ENCODE peak calls at places on chromosomes 2 and 18, in six cellular contexts. P is CD8-positive, alpha-beta T cell; T is AG04450; G is hepatocyte; D is brain microvascular endothelial cell; S is K562. J is an unnamed sample.

GRCh38 chr2:10322973-10323372 is 20.3 kb downstream of the HPCAL1 start:
- DNase-seq in P (no peak), S (no peak), D (no peak), G (no peak), T (no peak), J (no peak)

GRCh38 chr2:30400151-30400954 is 46.7 kb upstream of the LCLAT1 start:
- DNase-seq in G (no peak), P (no peak), T (no peak), S (no peak), D (no peak), J (no peak)

GRCh38 chr18:11741505-11742145 is 52.6 kb downstream of the GNAL start:
- DNase-seq in T (no peak), D (no peak), P (no peak), G (no peak), S (peak; percentile 35), J (no peak)

GRCh38 chr2:170525566-170525900 is 189.6 kb upstream of the SP5 start:
- DNase-seq in P (no peak), D (peak; percentile 98), G (peak; percentile 79), S (peak; percentile 34), T (peak; percentile 86), J (peak; percentile 97)

GRCh38 chr18:49020621-49021021 is 69.9 kb upstream of the SMAD7 start:
- DNase-seq in S (no peak), D (peak; percentile 9), P (no peak), G (peak; percentile 19), T (no peak), J (no peak)

GRCh38 chr2:101793277-101793969 is 95.9 kb downstream of the MAP4K4 start:
- DNase-seq in D (no peak), S (no peak), P (no peak), G (no peak), T (no peak), J (no peak)

GRCh38 chr2:25184254-25184653 is 15.9 kb upstream of the POMC start:
- DNase-seq in P (no peak), G (peak; percentile 26), T (no peak), D (no peak), S (no peak), J (no peak)

GRCh38 chr2:43071629-43072550 is 154.5 kb downstream of the ZFP36L2 start:
- DNase-seq in P (no peak), T (no peak), S (no peak), D (no peak), G (no peak), J (no peak)

GRCh38 chr2:120402070-120402440 is 56.1 kb downstream of the INHBB start:
- DNase-seq in D (no peak), T (no peak), S (no peak), P (no peak), G (no peak), J (no peak)

GRCh38 chr18:76494181-76494540 is 881 bp downstream of the ZNF516 start:
- DNase-seq in P (no peak), S (no peak), G (peak; percentile 70), D (no peak), T (no peak), J (no peak)

GRCh38 chr2:216775043-216775453 is 79.7 kb upstream of the IGFBP5 start:
- DNase-seq in G (peak; percentile 77), T (peak; percentile 91), S (peak; percentile 85), P (no peak), D (peak; percentile 93), J (peak; percentile 94)

GRCh38 chr2:240292622-240293021 is 142.8 kb upstream of the GPC1 start:
- DNase-seq in P (no peak), T (no peak), S (no peak), G (no peak), D (no peak), J (no peak)

GRCh38 chr2:137893145-137893544 is 71.1 kb upstream of the HNMT start:
- DNase-seq in D (no peak), T (no peak), G (no peak), S (no peak), P (no peak), J (no peak)

GRCh38 chr18:76447268-76447890 is 47.7 kb downstream of the ZNF516 start:
- DNase-seq in P (no peak), D (no peak), T (no peak), G (no peak), S (no peak), J (no peak)

GRCh38 chr2:2280483-2280882 is 50.6 kb downstream of the MYT1L start:
- DNase-seq in D (no peak), P (no peak), T (no peak), S (no peak), G (no peak), J (no peak)

GRCh38 chr18:67710639-67711038 is 194.1 kb upstream of the DSEL start:
- DNase-seq in S (no peak), D (peak; percentile 8), G (peak; percentile 12), T (no peak), P (no peak), J (peak; percentile 13)

GRCh38 chr2:83650897-83651296 is 808.2 kb downstream of the SUCLG1 start:
- DNase-seq in G (no peak), D (no peak), P (no peak), S (no peak), T (no peak), J (no peak)

GRCh38 chr2:10790228-10790973 is 22.2 kb downstream of the PDIA6 start:
- DNase-seq in S (no peak), P (no peak), D (no peak), T (no peak), G (no peak), J (peak; percentile 85)

GRCh38 chr2:33788044-33788443 is 188.9 kb upstream of the FAM98A start:
- DNase-seq in T (no peak), G (no peak), D (no peak), S (no peak), P (no peak), J (peak; percentile 61)

GRCh38 chr2:188610827-188611226 is 319.2 kb downstream of the GULP1 start:
- DNase-seq in S (no peak), P (no peak), D (no peak), G (peak; percentile 5), T (no peak), J (no peak)

GRCh38 chr2:52107124-52107523 is 1075.2 kb upstream of the NRXN1 start:
- DNase-seq in G (peak; percentile 6), D (no peak), T (no peak), P (no peak), S (no peak), J (no peak)

GRCh38 chr18:46632401-46633089 is 24.5 kb downstream of the LOXHD1 start:
- DNase-seq in D (no peak), T (no peak), S (peak; percentile 6), P (no peak), G (no peak), J (peak; percentile 74)

GRCh38 chr2:120346667-120347358 is 877 bp downstream of the INHBB start:
- DNase-seq in T (no peak), P (no peak), G (peak; percentile 28), S (no peak), D (peak; percentile 28), J (no peak)

DNA sequence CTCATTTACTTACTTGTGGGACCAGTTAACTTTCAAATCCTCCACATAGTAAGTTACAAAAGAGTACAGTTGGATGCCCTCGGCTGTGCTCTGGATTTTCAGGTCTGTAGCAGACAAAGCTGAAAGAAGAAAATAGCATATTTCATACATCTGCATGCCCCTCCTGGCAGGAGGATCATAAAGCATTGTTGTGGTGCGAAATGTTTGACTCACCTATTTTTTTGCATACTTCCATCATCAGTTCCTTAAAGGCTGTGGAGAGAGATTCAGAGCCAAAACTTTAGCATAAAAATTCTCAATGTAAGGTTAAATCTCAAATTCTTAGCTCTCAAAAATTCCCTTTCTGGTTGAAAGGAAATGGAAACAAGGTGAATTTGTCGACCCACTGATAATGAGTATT is 70.8 kb upstream of the LPIN2 start:
- DNase-seq in S (no peak), D (no peak), P (no peak), G (no peak), T (no peak), J (no peak)
- H3K4me3 ChIP-seq in S (no peak overlapping the region), D (no peak overlapping the region), P (no peak overlapping the region), G (no peak overlapping the region), T (no peak overlapping the region), J (no peak overlapping the region)

DNA sequence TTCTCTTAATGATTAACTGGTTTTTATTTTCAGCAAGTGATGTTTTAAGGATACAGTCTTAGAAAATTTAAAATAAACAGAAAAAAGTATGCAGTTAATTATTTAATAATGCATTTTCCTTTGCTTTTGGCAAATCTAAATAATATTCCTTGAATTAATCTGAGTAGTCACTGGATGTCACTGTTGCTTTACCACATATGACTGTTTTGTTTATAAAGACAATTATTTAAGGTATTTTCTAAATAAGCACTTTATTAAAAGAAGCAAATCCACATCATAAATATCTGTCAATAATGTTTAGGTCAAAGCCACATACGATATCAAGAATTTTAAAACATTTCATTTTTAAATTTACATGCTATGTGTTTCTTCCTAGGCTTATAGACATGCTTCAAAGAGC is 40.6 kb upstream of the TFPI start:
- DNase-seq in G (no peak), D (no peak), P (no peak), T (no peak), S (no peak), J (no peak)
- TF ChIP-seq CTCF in G (peak; percentile 48), D (no peak), P (no peak), T (no peak), S (peak; percentile 23), J (no peak)

GRCh38 chr18:5538541-5538940 is 5.3 kb downstream of the EPB41L3 start:
- DNase-seq in S (no peak), G (no peak), T (no peak), D (no peak), P (no peak), J (no peak)

GRCh38 chr18:5546660-5547059 is 2.9 kb upstream of the EPB41L3 start:
- DNase-seq in G (peak; percentile 68), P (no peak), D (peak; percentile 58), S (peak; percentile 3), T (peak; percentile 23), J (peak; percentile 23)

GRCh38 chr18:5543036-5543671 is 643 bp downstream of the EPB41L3 start:
- DNase-seq in G (peak; percentile 52), D (no peak), S (no peak), P (no peak), T (no peak), J (no peak)

GRCh38 chr18:5542393-5543035 is 1.3 kb downstream of the EPB41L3 start:
- DNase-seq in S (no peak), D (no peak), T (no peak), G (peak; percentile 23), P (no peak), J (no peak)

DNA sequence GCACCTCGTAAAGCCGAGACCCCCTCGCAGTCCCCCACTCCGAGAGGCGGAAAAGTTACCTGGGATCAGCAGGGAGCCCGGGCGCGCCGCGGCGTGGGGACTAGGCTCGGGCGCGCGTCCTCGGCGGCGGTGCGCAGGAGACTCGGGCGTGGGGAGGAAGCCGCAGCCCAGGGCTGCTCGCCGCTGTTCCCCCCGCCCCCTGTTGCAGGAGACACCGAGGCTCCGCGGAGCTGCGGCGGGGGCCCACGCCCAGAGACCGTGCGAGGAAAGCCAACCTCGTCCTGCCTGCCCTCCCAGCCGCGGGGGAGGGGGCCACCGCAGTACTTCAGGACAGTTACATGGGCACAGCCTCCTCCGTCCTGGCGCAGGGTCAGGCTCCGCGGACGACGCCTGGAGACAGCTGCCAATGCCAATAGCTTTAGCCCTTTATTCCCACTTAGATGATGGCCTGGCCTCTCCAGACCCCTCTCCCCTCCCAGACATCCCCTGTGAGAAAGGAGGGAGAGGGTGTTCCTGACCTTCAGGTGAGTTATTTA is at the start of gene EPB41L3:
- DNase-seq in P (no peak), G (peak; percentile 52), S (no peak), D (no peak), T (no peak), J (no peak)
- H3K4me3 ChIP-seq in P (no peak within 1 kb of the TSS), G (peak within 1 kb of the TSS; percentile 86), S (no peak within 1 kb of the TSS), D (peak within 1 kb of the TSS; percentile 64), T (peak within 1 kb of the TSS; percentile 70), J (peak within 1 kb of the TSS; percentile 53)

GRCh38 chr2:103222974-103223373 is 461.1 kb downstream of the TMEM182 start:
- DNase-seq in D (no peak), P (no peak), S (no peak), T (no peak), G (no peak), J (no peak)

GRCh38 chr2:103219398-103219797 is 457.6 kb downstream of the TMEM182 start:
- DNase-seq in G (no peak), D (no peak), S (no peak), P (no peak), T (no peak), J (no peak)
- TF ChIP-seq CTCF in G (no peak), D (no peak), S (no peak), P (no peak), T (no peak), J (no peak)

J was measured in epithelial cell of proximal tubule.